ENCODE peak calls at places on chromosomes 13 and 19, in seven cellular contexts. K is hepatocyte, F is psoas muscle, T is aorta, Y is heart right ventricle, Q is neural progenitor cell, R is astrocyte. L is an unnamed sample.

GRCh38 chr13:37488682-37489081 is 109.9 kb downstream of the POSTN start:
- DNase-seq in K (no peak), F (no peak), T (no peak), Y (no peak), Q (no peak), R (peak), L (no peak)

GRCh38 chr13:109494955-109495354 is 291.4 kb downstream of the IRS2 start:
- DNase-seq in K (no peak), F (no peak), T (no peak), Y (no peak), Q (no peak), R (peak), L (no peak)

GRCh38 chr19:46423194-46423593 is 5.5 kb downstream of the PNMA8C start:
- DNase-seq in K (no peak), F (no peak), T (peak), Y (no peak), Q (no peak), R (no peak), L (no peak)

GRCh38 chr13:59963827-59964226 is 199.9 kb downstream of the DIAPH3 start:
- DNase-seq in K (no peak), F (no peak), T (no peak), Y (no peak), Q (no peak), R (no peak), L (no peak)

GRCh38 chr19:21612403-21612872 is 107.0 kb downstream of the ZNF429 start:
- DNase-seq in K (no peak), F (no peak), T (no peak), Y (no peak), Q (no peak), R (no peak), L (no peak)

GRCh38 chr13:38759390-38759789 is 72.5 kb downstream of the FREM2 start:
- DNase-seq in K (no peak), F (no peak), T (no peak), Y (no peak), Q (no peak), R (no peak), L (no peak)

GRCh38 chr13:99320693-99321481 is 13.7 kb upstream of the GPR183 start:
- DNase-seq in K (no peak), F (no peak), T (no peak), Y (no peak), Q (no peak), R (peak), L (peak)

GRCh38 chr13:45873491-45874360 is 22.2 kb upstream of the SIAH3 start:
- DNase-seq in K (no peak), F (no peak), T (no peak), Y (no peak), Q (peak), R (peak), L (no peak)

GRCh38 chr13:76286178-76286577 is 600.0 kb downstream of the KCTD12 start:
- DNase-seq in K (no peak), F (no peak), T (no peak), Y (no peak), Q (no peak), R (peak), L (peak)

GRCh38 chr13:44364601-44365000 is 9.0 kb upstream of the SERP2 start:
- DNase-seq in K (no peak), F (no peak), T (no peak), Y (no peak), Q (peak), R (peak), L (no peak)

GRCh38 chr19:7778081-7778480 is 15.0 kb downstream of the CLEC4M start:
- DNase-seq in K (no peak), F (no peak), T (no peak), Y (no peak), Q (no peak), R (no peak), L (no peak)

GRCh38 chr13:41311607-41312500 is 787 bp downstream of the NAA16 start:
- DNase-seq in K (peak), F (peak), T (peak), Y (peak), Q (peak), R (peak), L (peak)

GRCh38 chr13:22665531-22665930 is 515.2 kb upstream of the SGCG start:
- DNase-seq in K (no peak), F (no peak), T (no peak), Y (no peak), Q (no peak), R (no peak), L (no peak)

GRCh38 chr19:3945838-3946237 is 13.0 kb downstream of the NMRK2 start:
- DNase-seq in K (no peak), F (no peak), T (no peak), Y (no peak), Q (no peak), R (no peak), L (no peak)

GRCh38 chr19:15468675-15469512 is 4.5 kb upstream of the RASAL3 start:
- DNase-seq in K (no peak), F (no peak), T (no peak), Y (no peak), Q (no peak), R (no peak), L (no peak)
- H3K27ac ChIP-seq in K (no peak), F (no peak), T (no peak), Y (no peak), Q (no peak), R (no peak), L (no peak)

GRCh38 chr19:35074426-35075201 is 33.1 kb downstream of the HPN start:
- DNase-seq in K (no peak), F (no peak), T (no peak), Y (no peak), Q (no peak), R (no peak), L (no peak)

GRCh38 chr19:35073516-35073915 is 32.0 kb downstream of the HPN start:
- DNase-seq in K (no peak), F (no peak), T (no peak), Y (no peak), Q (no peak), R (no peak), L (no peak)

GRCh38 chr19:35076026-35076370 is 34.5 kb downstream of the HPN start:
- DNase-seq in K (no peak), F (no peak), T (no peak), Y (no peak), Q (no peak), R (no peak), L (no peak)

GRCh38 chr19:35075202-35076025 is 33.9 kb downstream of the HPN start:
- DNase-seq in K (no peak), F (no peak), T (no peak), Y (no peak), Q (no peak), R (no peak), L (no peak)

DNA sequence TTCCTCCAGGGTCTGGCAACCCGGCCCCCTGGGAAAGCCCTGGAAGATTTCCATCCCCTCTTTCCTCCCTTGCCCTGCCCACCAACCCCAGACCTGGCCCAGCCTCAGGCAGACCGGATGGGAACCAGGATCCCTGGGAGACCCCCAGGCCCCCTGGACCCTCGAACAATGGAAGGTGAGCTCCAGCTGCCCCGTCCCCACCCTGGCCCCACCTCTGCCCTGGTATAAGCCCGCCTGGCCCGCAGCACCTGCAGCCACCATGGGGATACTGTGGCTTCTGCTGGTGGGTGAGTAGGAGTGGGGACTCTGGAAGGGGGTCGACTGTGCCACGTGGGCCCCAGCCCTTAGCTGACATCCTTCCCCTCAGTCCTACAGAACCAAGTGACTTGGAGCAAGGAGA is 32.4 kb downstream of the HPN start:
- DNase-seq in K (no peak), F (no peak), T (no peak), Y (no peak), Q (no peak), R (no peak), L (no peak)
- H3K4me3 ChIP-seq in K (no peak), F (no peak), T (no peak), Y (no peak), Q (no peak), R (no peak), L (no peak)

DNA sequence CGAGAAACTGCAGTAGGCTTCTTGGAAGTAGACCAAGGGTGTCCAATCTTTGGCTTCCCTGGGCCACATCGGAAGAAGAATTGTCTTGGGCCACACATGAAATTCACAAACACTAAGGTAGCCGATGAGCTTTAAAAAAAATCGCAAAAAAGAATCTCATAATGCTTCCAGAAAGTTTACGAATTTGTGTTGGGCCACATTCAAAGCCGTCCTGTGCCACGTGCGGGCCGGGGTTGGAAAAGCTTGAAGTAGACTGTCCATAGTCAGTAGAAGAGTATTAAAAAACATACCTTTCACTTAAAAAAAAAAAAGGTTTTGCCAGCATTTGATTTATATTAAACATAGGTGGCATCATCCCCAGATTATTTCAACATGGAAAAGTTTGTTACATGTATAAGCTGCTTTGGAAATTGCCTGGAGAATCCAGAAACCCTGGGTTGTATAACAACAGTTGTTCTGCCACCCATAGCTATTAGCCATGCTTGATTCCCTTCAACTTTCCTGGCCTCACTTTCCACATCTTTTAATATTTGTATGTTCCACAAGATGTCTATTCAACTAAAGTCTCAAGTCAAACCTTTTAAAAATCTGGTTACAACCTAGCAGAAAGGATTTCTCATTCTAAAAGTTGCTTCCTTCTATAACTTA is 1.0 kb downstream of the IFT88 start:
- DNase-seq in K (no peak), F (no peak), T (no peak), Y (no peak), Q (no peak), R (no peak), L (no peak)
- H3K27ac ChIP-seq in K (peak), F (peak), T (peak), Y (peak), Q (peak), R (peak), L (peak)

DNA sequence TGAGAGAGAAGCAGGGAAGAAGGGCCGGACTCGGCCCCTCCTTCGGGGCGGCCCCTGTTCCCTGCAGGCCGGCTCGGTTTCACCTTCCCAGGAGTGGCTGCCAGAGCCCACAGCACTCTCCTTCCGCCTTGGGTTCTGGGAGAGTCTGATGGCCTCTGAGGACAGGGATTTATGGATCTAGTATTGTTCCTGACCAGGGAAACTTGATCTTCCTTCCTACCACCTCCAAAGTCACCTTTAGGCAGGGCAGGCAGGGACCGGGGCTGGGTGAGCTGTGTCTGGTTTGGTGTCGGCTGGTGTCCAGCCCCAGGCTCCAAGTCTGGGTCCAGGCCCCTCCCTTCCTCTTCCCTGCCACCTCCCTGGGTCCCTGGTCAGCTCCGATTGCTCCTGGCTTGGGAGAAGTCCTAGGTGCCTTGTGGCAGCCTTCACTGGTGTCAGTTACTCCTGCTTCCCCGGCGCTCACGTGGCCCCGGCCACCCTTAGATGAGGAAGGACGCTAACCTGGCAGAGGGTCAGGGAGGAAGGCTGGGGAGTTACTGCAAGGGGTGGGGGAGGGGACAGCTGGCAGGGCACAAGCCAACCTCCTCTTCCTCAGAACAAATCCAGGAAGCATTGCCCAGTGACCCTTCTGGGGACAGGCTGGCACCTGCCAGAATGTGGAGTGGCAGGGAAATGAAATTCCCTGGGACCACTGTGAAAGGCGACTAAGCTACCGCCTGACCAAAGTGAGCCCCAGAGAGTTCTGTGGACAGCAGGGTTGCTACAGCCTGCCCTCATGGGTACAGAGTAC is 18.8 kb downstream of the RFX1 start:
- DNase-seq in K (no peak), F (peak), T (peak), Y (peak), Q (no peak), R (no peak), L (no peak)
- H3K4me3 ChIP-seq in K (no peak), F (peak), T (no peak), Y (no peak), Q (no peak), R (no peak), L (no peak)

GRCh38 chr13:50153888-50154287 is 138.6 kb downstream of the KCNRG start:
- DNase-seq in K (no peak), F (no peak), T (no peak), Y (no peak), Q (no peak), R (no peak), L (no peak)
- H3K27ac ChIP-seq in K (no peak), F (no peak), T (no peak), Y (no peak), Q (no peak), R (no peak), L (no peak)

GRCh38 chr19:19513671-19514070 is 1.7 kb downstream of the TSSK6 start:
- DNase-seq in K (no peak), F (no peak), T (no peak), Y (no peak), Q (no peak), R (no peak), L (no peak)
- H3K4me3 ChIP-seq in K (no peak), F (peak), T (no peak), Y (peak), Q (no peak), R (no peak), L (no peak)

DNA sequence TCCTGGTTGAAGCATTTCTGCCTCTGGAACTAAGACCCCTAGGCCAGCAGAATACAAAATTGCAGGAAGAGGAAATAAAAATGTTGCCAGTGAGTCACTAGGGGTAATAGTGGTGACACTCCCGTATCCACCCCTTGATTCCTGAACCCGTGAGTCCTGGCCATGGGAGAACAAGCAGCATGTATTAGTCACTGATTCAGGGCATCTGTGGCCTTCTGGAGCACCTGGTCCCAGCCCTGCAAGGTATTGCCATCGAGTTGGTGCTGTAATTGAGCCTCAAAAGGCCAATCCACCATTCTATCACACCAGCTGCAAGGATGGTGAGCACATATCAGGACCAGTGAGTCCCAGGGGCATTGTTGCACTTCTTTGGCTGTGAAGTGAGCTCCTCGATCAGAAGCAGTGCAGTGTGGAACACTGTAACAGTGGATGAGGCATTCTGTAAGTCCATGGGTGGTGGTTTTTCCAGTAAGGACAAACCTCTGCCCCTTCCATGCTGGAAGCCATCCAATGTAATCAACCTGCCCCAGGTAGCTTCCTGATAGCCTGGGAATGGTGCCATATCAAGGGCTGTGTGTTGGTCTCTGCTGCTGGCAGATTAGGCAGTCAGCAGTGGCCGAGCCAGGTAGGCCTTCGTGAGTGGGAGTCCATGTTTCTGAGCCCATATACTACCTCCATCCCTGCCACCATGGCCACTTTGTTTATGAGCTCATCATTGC is 39.6 kb downstream of the C1QTNF9 start:
- DNase-seq in K (peak), F (no peak), T (no peak), Y (no peak), Q (no peak), R (no peak), L (no peak)
- H3K27ac ChIP-seq in K (no peak), F (no peak), T (no peak), Y (no peak), Q (no peak), R (no peak), L (no peak)

DNA sequence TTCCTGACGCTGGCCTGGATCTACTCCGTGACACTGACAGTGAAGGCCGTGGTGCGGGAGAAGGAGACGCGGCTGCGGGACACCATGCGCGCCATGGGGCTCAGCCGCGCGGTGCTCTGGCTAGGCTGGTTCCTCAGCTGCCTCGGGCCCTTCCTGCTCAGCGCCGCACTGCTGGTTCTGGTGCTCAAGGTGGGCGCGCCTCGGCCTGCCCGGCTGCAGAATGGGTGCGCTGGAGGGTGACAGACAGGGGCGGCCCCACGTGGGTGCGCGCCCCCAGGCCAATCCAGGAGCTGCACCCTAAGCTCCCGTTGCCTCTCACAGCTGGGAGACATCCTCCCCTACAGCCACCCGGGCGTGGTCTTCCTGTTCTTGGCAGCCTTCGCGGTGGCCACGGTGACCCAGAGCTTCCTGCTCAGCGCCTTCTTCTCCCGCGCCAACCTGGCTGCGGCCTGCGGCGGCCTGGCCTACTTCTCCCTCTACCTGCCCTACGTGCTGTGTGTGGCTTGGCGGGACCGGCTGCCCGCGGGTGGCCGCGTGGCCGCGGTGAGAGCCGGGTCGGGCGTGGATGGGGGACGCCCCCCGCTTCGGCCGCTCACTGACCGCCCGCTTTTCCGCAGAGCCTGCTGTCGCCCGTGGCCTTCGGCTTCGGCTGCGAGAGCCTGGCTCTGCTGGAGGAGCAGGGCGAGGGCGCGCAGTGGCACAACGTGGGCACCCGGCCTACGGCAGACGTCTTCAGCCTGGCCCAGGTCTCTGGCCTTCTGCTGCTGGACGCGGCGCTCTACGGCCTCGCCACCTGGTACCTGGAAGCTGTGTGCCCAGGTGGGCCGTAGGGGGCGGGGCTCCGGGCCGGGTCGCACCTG is 7.2 kb downstream of the ABCA7 start:
- DNase-seq in K (no peak), F (peak), T (no peak), Y (no peak), Q (no peak), R (no peak), L (no peak)
- H3K4me3 ChIP-seq in K (no peak), F (no peak), T (no peak), Y (no peak), Q (no peak), R (no peak), L (no peak)